ENCODE peak calls at places on chromosome 1, in five cellular contexts. Y is CD4-positive, CD25-positive, alpha-beta regulatory T cell; S is Peyer's patch; Z is lower lobe of right lung; E is upper lobe of right lung. R is an unnamed sample. For H3K4me1, the result is how much of the 10 kb centered on the place peaks cover.

GRCh38 chr1:152049291-152050073 is 12.7 kb upstream of the S100A11 start:
- DNase-seq in Y (no peak), S (no peak), Z (no peak), E (no peak), R (no peak)

GRCh38 chr1:206518206-206518605 is 10.9 kb downstream of the RASSF5 start:
- DNase-seq in Y (no peak), S (no peak), Z (no peak), E (peak), R (no peak)

GRCh38 chr1:161738627-161739287 is 10.8 kb upstream of the DUSP12 start:
- DNase-seq in Y (peak), S (peak), Z (peak), E (peak), R (peak)

GRCh38 chr1:101257500-101258325 is 20.9 kb downstream of the S1PR1 start:
- DNase-seq in Y (peak), S (peak), Z (peak), E (no peak), R (no peak)

GRCh38 chr1:42925132-42925769 is 33.4 kb downstream of the SLC2A1 start:
- DNase-seq in Y (no peak), S (no peak), Z (no peak), E (no peak), R (no peak)

GRCh38 chr1:64124751-64125445 is 78.5 kb upstream of the UBE2U start:
- DNase-seq in Y (no peak), S (no peak), Z (no peak), E (no peak), R (no peak)

GRCh38 chr1:116878804-116879477 is 30.8 kb upstream of the PTGFRN start:
- DNase-seq in Y (peak), S (no peak), Z (no peak), E (no peak), R (no peak)

GRCh38 chr1:27318137-27318536 is 3.8 kb upstream of the TMEM222 start:
- DNase-seq in Y (no peak), S (no peak), Z (no peak), E (no peak), R (no peak)

GRCh38 chr1:211737115-211738035 is 62.0 kb upstream of the NEK2 start:
- DNase-seq in Y (no peak), S (no peak), Z (no peak), E (no peak), R (no peak)

GRCh38 chr1:205706601-205707502 is 26.5 kb upstream of the SLC45A3 start:
- DNase-seq in Y (no peak), S (no peak), Z (no peak), E (no peak), R (no peak)

GRCh38 chr1:240169188-240169587 is 77.5 kb downstream of the FMN2 start:
- DNase-seq in Y (no peak), S (no peak), Z (no peak), E (no peak), R (no peak)

GRCh38 chr1:64006276-64007051 is 197.0 kb upstream of the UBE2U start:
- DNase-seq in Y (peak), S (no peak), Z (no peak), E (no peak), R (no peak)

GRCh38 chr1:158002022-158002629 is 8.7 kb downstream of the KIRREL1 start:
- DNase-seq in Y (no peak), S (no peak), Z (no peak), E (no peak), R (no peak)

GRCh38 chr1:45787905-45788304 is 15.5 kb upstream of the MAST2 start:
- DNase-seq in Y (no peak), S (no peak), Z (no peak), E (no peak), R (no peak)

GRCh38 chr1:51423098-51423821 is 92.9 kb upstream of the TTC39A start:
- DNase-seq in Y (no peak), S (no peak), Z (no peak), E (no peak), R (no peak)

GRCh38 chr1:42788021-42788420 is 3.2 kb downstream of the TMEM269 start:
- DNase-seq in Y (no peak), S (no peak), Z (no peak), E (no peak), R (no peak)

DNA sequence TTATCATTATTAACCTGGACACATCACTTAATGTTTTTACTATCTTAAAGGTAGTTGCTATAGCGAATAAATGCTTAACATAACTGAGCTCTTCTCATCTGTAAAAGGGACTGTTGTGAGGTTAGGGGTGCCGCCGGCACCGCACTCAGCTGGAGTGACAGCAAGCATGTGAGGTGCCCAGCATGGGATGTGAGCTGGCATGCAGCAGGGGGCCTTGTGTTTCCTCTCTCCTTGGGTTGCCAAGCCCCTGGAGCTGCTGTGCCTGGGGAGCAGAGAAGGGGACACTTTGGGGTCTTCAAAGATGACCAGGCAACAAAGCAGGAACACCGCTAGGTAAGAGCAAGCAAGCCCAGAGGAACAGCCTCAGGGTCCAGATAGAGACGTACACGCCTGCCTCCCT is 2.1 kb upstream of the ZC3H12A start:
- DNase-seq in Y (no peak), S (no peak), Z (no peak), E (no peak), R (no peak)
- H3K4me1 ChIP-seq in Y (under half), S (under half), Z (half or more), E (half or more), R (under half)

GRCh38 chr1:12386130-12386529 is 156.3 kb downstream of the VPS13D start:
- DNase-seq in Y (peak), S (no peak), Z (no peak), E (no peak), R (no peak)
- H3K4me1 ChIP-seq in Y (under half), S (under half), Z (under half), E (under half), R (under half)

GRCh38 chr1:3497521-3497920 is 43.1 kb downstream of the ARHGEF16 start:
- DNase-seq in Y (no peak), S (no peak), Z (no peak), E (no peak), R (no peak)
- H3K4me1 ChIP-seq in Y (under half), S (under half), Z (under half), E (under half), R (under half)

DNA sequence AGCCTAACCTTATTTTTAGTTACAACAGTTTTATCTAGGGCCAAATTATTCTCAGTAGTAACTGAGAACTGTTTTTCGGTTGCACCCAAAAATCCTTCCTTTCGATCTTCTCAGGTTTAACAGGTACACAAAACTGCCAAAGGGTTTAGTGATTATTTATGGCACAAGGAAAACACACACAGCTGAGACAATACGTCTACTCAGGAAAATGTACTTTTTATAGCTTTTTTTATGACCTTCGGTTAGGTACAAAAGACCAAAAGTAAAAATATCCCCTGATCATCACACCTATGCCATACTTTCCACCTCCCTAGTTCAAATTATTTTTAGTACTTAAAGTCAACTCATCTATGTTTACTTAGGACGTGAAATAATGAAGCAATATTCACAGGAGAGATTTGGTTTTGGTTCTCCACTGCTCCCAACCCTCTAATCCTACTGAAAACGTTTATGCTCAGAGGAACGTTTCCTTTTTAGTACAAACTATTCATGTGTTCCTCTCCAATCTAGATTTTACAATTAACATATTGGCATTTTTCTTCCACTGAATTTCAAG is 48.7 kb downstream of the TTLL7 start:
- DNase-seq in Y (no peak), S (no peak), Z (no peak), E (no peak), R (no peak)
- H3K4me1 ChIP-seq in Y (under half), S (under half), Z (under half), E (under half), R (under half)